ENCODE peak calls at places on chromosomes 5 and 9, in four cellular contexts. Z is WTC11, A is HepG2, D is K562. S is an unnamed sample.
A peak's percentile ranks its signal among the peaks of the same experiment; 100 is the strongest.

GRCh38 chr5:52491829-52492217 is 295.9 kb upstream of the ITGA1 start:
- DNase-seq in Z (no peak), A (no peak), D (no peak), S (no peak)

GRCh38 chr5:137753986-137754235 is 252 bp downstream of the HNRNPA0 start:
- DNase-seq in Z (no peak), A (no peak), D (no peak), S (peak; percentile 16)

GRCh38 chr9:70411141-70411929 is 3.1 kb downstream of the KLF9 start:
- DNase-seq in Z (no peak), A (peak; percentile 9), D (peak; percentile 19), S (no peak)

GRCh38 chr5:135026645-135027317 is 7.2 kb downstream of the PITX1 start:
- DNase-seq in Z (no peak), A (no peak), D (no peak), S (peak; percentile 23)

GRCh38 chr5:81848368-81848767 is 97.5 kb upstream of the SSBP2 start:
- DNase-seq in Z (no peak), A (no peak), D (no peak), S (no peak)

GRCh38 chr5:78912796-78913195 is 72.3 kb downstream of the ARSB start:
- DNase-seq in Z (no peak), A (no peak), D (no peak), S (no peak)

GRCh38 chr5:135829681-135830383 is 4.6 kb upstream of the SLC25A48 start:
- DNase-seq in Z (peak; percentile 80), A (peak; percentile 20), D (peak; percentile 78), S (peak; percentile 82)

GRCh38 chr5:34655354-34655991 is 655 bp upstream of the RAI14 start:
- DNase-seq in Z (peak; percentile 38), A (peak; percentile 33), D (peak; percentile 43), S (peak; percentile 45)

GRCh38 chr5:74402553-74402952 is 238.0 kb downstream of the ENC1 start:
- DNase-seq in Z (no peak), A (no peak), D (no peak), S (no peak)

GRCh38 chr9:79764377-79764776 is 192.6 kb downstream of the TLE4 start:
- DNase-seq in Z (no peak), A (no peak), D (no peak), S (peak; percentile 52)

GRCh38 chr5:42842860-42843641 is 31.4 kb upstream of the SELENOP start:
- DNase-seq in Z (no peak), A (no peak), D (no peak), S (no peak)

GRCh38 chr5:114296191-114296590 is 65.7 kb upstream of the KCNN2 start:
- DNase-seq in Z (no peak), A (no peak), D (no peak), S (no peak)

GRCh38 chr5:16826379-16827125 is 109.5 kb downstream of the MYO10 start:
- DNase-seq in Z (no peak), A (no peak), D (no peak), S (no peak)

GRCh38 chr5:163963881-163964280 is 458.5 kb downstream of the MAT2B start:
- DNase-seq in Z (no peak), A (no peak), D (no peak), S (no peak)

GRCh38 chr9:127278372-127278771 is 13.8 kb downstream of the GARNL3 start:
- DNase-seq in Z (no peak), A (no peak), D (no peak), S (no peak)

GRCh38 chr9:29319727-29320513 is 1746.6 kb upstream of the C9orf72 start:
- DNase-seq in Z (no peak), A (no peak), D (no peak), S (no peak)

GRCh38 chr9:137087409-137087925 is 682 bp downstream of the MAN1B1 start:
- DNase-seq in Z (peak; percentile 31), A (no peak), D (peak; percentile 25), S (no peak)

GRCh38 chr5:31346896-31347557 is 153.5 kb downstream of the CDH6 start:
- DNase-seq in Z (no peak), A (no peak), D (no peak), S (no peak)

GRCh38 chr5:111691508-111691907 is 65.5 kb downstream of the NREP start:
- DNase-seq in Z (no peak), A (no peak), D (no peak), S (no peak)

GRCh38 chr9:98760231-98760630 is 36.1 kb downstream of the ANKS6 start:
- DNase-seq in Z (no peak), A (no peak), D (no peak), S (no peak)

GRCh38 chr5:52987711-52988329 is 1.3 kb upstream of the ITGA2 start:
- DNase-seq in Z (no peak), A (peak; percentile 48), D (no peak), S (no peak)

DNA sequence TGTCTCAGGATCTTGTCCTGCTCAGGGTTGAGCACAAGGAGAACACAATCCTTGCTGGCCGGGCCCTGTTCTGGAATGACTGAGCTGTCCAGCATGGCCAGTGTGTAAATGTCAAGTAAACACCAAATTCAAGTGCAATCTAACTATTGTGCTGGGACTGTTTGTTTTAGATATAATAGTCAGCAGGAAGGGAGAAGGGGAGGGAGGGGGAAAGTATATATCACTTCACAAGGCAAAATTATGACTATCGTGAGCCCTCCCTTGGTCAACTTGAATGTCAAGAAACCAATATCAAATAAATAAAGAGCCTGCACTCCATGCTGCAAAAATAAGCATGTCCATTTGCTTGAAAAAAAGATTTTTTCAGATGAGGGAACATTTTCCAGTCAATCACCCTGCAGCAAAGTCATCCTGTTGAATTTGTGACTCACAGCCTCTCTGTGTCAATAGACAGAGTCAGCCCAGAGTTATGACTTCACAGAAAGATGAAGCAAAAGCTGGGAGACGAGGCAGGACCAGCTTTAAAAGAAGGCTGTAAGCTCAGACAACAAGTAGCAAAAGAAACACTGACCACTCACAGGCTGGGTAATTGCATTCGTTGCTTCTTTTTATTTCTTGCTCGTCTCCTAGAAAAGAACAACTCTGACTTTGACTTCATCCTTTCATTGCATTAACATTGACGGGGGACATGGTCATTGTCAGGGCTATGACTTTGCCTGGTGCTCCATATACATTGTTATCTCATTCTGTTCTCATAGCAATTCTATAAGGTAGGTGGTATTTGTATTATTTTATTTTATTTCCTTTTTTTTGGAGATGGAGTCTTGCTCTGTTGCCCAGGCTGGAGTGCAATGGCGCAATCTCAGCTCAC is 15.3 kb upstream of the KLF4 start:
- DNase-seq in Z (no peak), A (peak; percentile 90), D (no peak), S (no peak)
- TF ChIP-seq ELF4 in Z (no peak), A (no peak), D (no peak), S (no peak)

GRCh38 chr9:13083366-13083765 is 196.1 kb downstream of the MPDZ start:
- DNase-seq in Z (no peak), A (no peak), D (no peak), S (no peak)
- TF ChIP-seq ELF4 in Z (no peak), A (no peak), D (no peak), S (no peak)

GRCh38 chr9:32550046-32550608 is 2.0 kb upstream of the SMIM27 start:
- DNase-seq in Z (no peak), A (no peak), D (no peak), S (peak; percentile 12)

GRCh38 chr9:32552172-32552872 is at the start of the genes SMIM27 and TOPORS:
- DNase-seq in Z (peak; percentile 88), A (peak; percentile 85), D (peak; percentile 72), S (peak; percentile 76)

GRCh38 chr9:32550609-32551490 is 1.3 kb upstream of the SMIM27 start:
- DNase-seq in Z (peak; percentile 98), A (peak; percentile 93), D (peak; percentile 86), S (peak; percentile 94)

GRCh38 chr9:32554107-32554506 is 1.7 kb upstream of the TOPORS start:
- DNase-seq in Z (no peak), A (no peak), D (peak; percentile 47), S (no peak)

DNA sequence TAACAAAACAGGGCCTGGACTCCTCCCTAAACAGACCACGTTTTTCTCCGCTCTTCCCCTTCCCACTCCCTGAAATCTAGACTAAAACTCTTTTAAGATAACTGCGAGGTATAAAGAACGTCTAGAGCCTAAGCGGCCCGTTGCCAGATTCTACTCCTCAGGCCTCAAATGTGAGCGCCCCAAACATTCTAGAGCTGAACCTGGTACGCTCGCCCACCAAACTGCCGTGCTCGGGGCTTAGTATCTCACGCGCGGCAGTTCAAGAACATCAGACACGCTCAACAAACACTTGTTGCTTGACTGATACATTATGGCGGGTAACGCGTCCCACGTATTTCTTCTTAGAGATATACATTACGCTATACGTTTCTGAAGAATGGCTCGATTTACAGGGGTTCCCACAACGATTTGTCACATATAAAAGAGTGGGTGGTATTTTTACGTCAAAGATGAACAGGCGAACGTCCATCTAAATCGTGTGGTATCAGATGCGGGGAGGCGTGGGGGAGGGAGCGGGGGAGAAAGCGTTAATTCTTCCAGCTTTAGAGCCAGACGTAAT is 557 bp upstream of the SMIM27 start:
- DNase-seq in Z (no peak), A (peak; percentile 14), D (peak; percentile 12), S (peak; percentile 6)
- TF ChIP-seq ELF4 in Z (no peak), A (no peak), D (no peak), S (no peak)

GRCh38 chr9:133153227-133154096 is 10.3 kb downstream of the GBGT1 start:
- DNase-seq in Z (no peak), A (peak; percentile 77), D (no peak), S (no peak)
- TF ChIP-seq ELF4 in Z (no peak), A (no peak), D (no peak), S (no peak)

GRCh38 chr5:59785701-59786100 is 107.8 kb downstream of the PDE4D start:
- DNase-seq in Z (no peak), A (no peak), D (no peak), S (no peak)
- TF ChIP-seq ELF4 in Z (no peak), A (no peak), D (no peak), S (no peak)

GRCh38 chr5:15354011-15354410 is 146.0 kb upstream of the FBXL7 start:
- DNase-seq in Z (no peak), A (no peak), D (no peak), S (no peak)
- TF ChIP-seq ELF4 in Z (no peak), A (no peak), D (no peak), S (no peak)